ENCODE peak calls at places on chromosomes 6 and 20, in ten cellular contexts. O is NB4, H is adrenal gland, G is PC-9, K is right atrium auricular region, P is H9, S is epithelial cell of esophagus, D is body of pancreas, X is neural crest cell, Z is gastrocnemius medialis. Q is an unnamed sample.

GRCh38 chr6:104943781-104944180 is 13.1 kb upstream of the LIN28B start:
- DNase-seq in S (peak), D (no peak), K (no peak), P (no peak), Z (no peak), O (peak), H (no peak), G (no peak), X (peak), Q (no peak)

GRCh38 chr6:38391206-38391908 is 248.4 kb downstream of the BTBD9 start:
- DNase-seq in S (peak), H (no peak), P (no peak), Z (no peak), G (no peak), K (no peak), D (no peak), O (no peak), X (no peak), Q (no peak)

GRCh38 chr6:36099872-36100483 is 30.3 kb upstream of the MAPK13 start:
- DNase-seq in H (no peak), P (no peak), O (no peak), X (no peak), G (no peak), S (no peak), K (no peak), Z (no peak), D (no peak), Q (no peak)

GRCh38 chr6:3318226-3318625 is 59.5 kb downstream of the PSMG4 start:
- DNase-seq in D (no peak), K (no peak), Z (no peak), H (no peak), X (no peak), P (no peak), O (no peak), G (no peak), S (no peak), Q (no peak)

GRCh38 chr6:143677577-143677890 is 231 bp upstream of the PHACTR2 start:
- DNase-seq in S (no peak), X (no peak), O (no peak), G (no peak), D (no peak), H (no peak), K (no peak), Z (no peak), P (no peak), Q (no peak)

GRCh38 chr6:36756761-36757160 is 59.1 kb downstream of the RAB44 start:
- DNase-seq in Z (no peak), S (no peak), K (no peak), P (no peak), H (no peak), O (no peak), X (no peak), D (no peak), G (no peak), Q (no peak)

GRCh38 chr6:42563697-42564495 is at the start of gene UBR2:
- DNase-seq in G (peak), P (peak), Z (peak), X (peak), H (peak), K (peak), D (peak), S (peak), O (peak), Q (peak)

GRCh38 chr6:17470209-17470952 is 77.0 kb downstream of the CAP2 start:
- DNase-seq in H (no peak), K (no peak), P (no peak), O (no peak), D (no peak), G (no peak), S (no peak), Z (no peak), X (no peak), Q (no peak)

GRCh38 chr20:2871555-2872303 is 1.6 kb upstream of the PTPRA start:
- DNase-seq in D (no peak), K (no peak), P (no peak), X (no peak), H (no peak), O (peak), Z (no peak), S (no peak), G (no peak), Q (no peak)

GRCh38 chr6:68054776-68055175 is 580.3 kb upstream of the ADGRB3 start:
- DNase-seq in D (no peak), S (no peak), H (no peak), O (no peak), G (no peak), K (no peak), Z (no peak), P (no peak), X (no peak), Q (no peak)

GRCh38 chr20:61926253-61926613 is 139.4 kb downstream of the TAF4 start:
- DNase-seq in G (no peak), P (no peak), D (no peak), Z (no peak), O (no peak), K (no peak), S (no peak), H (no peak), X (no peak), Q (no peak)

GRCh38 chr6:19812512-19813119 is 24.6 kb upstream of the ID4 start:
- DNase-seq in X (no peak), S (peak), O (peak), K (no peak), P (no peak), D (peak), H (no peak), G (no peak), Z (no peak), Q (no peak)

GRCh38 chr6:31586596-31586995 is 519 bp downstream of the LST1 start:
- DNase-seq in O (peak), S (no peak), K (no peak), P (no peak), Z (no peak), H (no peak), G (no peak), D (no peak), X (no peak), Q (no peak)

GRCh38 chr6:154169193-154169847 is 130.3 kb downstream of the OPRM1 start:
- DNase-seq in O (peak), X (no peak), H (no peak), P (no peak), K (no peak), Z (no peak), G (no peak), D (no peak), S (no peak), Q (no peak)

GRCh38 chr20:63224272-63225081 is 8.5 kb upstream of the YTHDF1 start:
- DNase-seq in D (peak), X (no peak), K (no peak), Z (no peak), G (peak), O (peak), S (peak), H (peak), P (no peak), Q (peak)

GRCh38 chr6:25397406-25397805 is 118.2 kb downstream of the CARMIL1 start:
- DNase-seq in X (no peak), O (no peak), H (no peak), K (no peak), Z (no peak), S (no peak), G (no peak), D (no peak), P (no peak), Q (no peak)

GRCh38 chr6:167721291-167721690 is 105.4 kb upstream of the AFDN start:
- DNase-seq in Z (no peak), G (no peak), K (peak), S (no peak), O (no peak), X (no peak), D (no peak), H (no peak), P (no peak), Q (no peak)

GRCh38 chr6:158468666-158469065 is 91.2 kb upstream of the TMEM181 start:
- DNase-seq in P (no peak), O (peak), H (no peak), G (no peak), Z (no peak), D (no peak), S (peak), K (no peak), X (no peak), Q (no peak)

GRCh38 chr20:1474817-1475603 is 8.4 kb upstream of the NSFL1C start:
- DNase-seq in D (no peak), K (no peak), H (no peak), S (peak), P (no peak), Z (no peak), O (peak), X (no peak), G (peak), Q (peak)

GRCh38 chr20:31662372-31662854 is 24.7 kb downstream of the COX4I2 start:
- DNase-seq in G (no peak), X (no peak), K (no peak), S (no peak), Z (no peak), H (no peak), P (no peak), D (no peak), O (no peak), Q (no peak)

GRCh38 chr20:10581823-10582222 is 92.0 kb downstream of the JAG1 start:
- DNase-seq in S (peak), H (no peak), O (no peak), Z (no peak), K (no peak), G (no peak), D (no peak), P (no peak), X (no peak), Q (no peak)

GRCh38 chr6:170533792-170534191 is 19.3 kb downstream of the PSMB1 start:
- DNase-seq in G (no peak), D (no peak), H (no peak), P (no peak), X (no peak), K (no peak), O (no peak), Z (no peak), S (no peak), Q (no peak)

GRCh38 chr6:28589234-28589951 is 63.7 kb downstream of the GPX5 start:
- DNase-seq in H (peak), S (peak), G (peak), O (peak), Z (no peak), P (peak), D (peak), K (no peak), X (peak), Q (peak)

GRCh38 chr20:5095931-5096330 is 23.8 kb downstream of the PCNA start:
- DNase-seq in X (no peak), G (no peak), H (no peak), P (no peak), K (peak), Z (no peak), D (no peak), O (no peak), S (no peak), Q (no peak)

GRCh38 chr6:132952998-132953397 is 138.6 kb downstream of the RPS12 start:
- DNase-seq in S (no peak), H (no peak), D (no peak), O (no peak), X (no peak), Z (no peak), P (no peak), K (no peak), G (no peak), Q (no peak)

GRCh38 chr6:140833396-140833795 is 1299.3 kb upstream of the GJE1 start:
- DNase-seq in K (no peak), H (no peak), X (no peak), D (no peak), Z (no peak), P (no peak), S (no peak), O (no peak), G (no peak), Q (no peak)

GRCh38 chr20:59586613-59587012 is 17.7 kb upstream of the PHACTR3 start:
- DNase-seq in H (no peak), X (no peak), D (no peak), G (no peak), K (no peak), S (no peak), P (no peak), O (no peak), Z (no peak), Q (no peak)

GRCh38 chr6:129980821-129981220 is 37.6 kb upstream of the L3MBTL3 start:
- DNase-seq in S (no peak), G (no peak), X (no peak), P (no peak), O (no peak), D (no peak), Z (no peak), K (no peak), H (no peak), Q (no peak)

GRCh38 chr6:129978148-129978916 is 40.0 kb upstream of the L3MBTL3 start:
- DNase-seq in G (no peak), Z (no peak), K (no peak), S (no peak), H (no peak), X (no peak), P (no peak), O (no peak), D (no peak), Q (no peak)

DNA sequence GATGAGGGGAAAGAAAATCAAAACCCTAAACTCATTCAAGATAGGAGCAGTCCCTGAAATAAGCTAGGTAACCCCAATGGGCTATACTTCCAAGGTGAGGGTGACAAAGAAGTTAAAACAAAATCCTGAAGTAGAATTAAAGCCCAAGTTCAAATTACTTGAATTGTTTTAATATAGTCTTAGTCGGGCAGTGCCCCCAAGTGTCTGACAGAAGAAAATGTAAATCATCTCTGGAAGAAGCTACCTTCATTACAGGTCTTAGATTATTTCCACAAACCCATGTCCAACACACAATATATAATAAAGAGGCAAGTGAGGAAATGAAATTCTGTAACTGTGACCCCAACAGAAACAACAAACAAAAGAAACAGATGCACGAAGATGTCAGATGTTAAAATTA is 36.8 kb upstream of the L3MBTL3 start:
- DNase-seq in D (no peak), H (no peak), P (no peak), G (no peak), O (no peak), X (no peak), S (peak), K (no peak), Z (no peak), Q (no peak)
- TF ChIP-seq CTCF in D (no peak), H (no peak), P (peak), G (peak), O (peak), X (no peak), S (peak), K (no peak), Z (no peak), Q (peak)

DNA sequence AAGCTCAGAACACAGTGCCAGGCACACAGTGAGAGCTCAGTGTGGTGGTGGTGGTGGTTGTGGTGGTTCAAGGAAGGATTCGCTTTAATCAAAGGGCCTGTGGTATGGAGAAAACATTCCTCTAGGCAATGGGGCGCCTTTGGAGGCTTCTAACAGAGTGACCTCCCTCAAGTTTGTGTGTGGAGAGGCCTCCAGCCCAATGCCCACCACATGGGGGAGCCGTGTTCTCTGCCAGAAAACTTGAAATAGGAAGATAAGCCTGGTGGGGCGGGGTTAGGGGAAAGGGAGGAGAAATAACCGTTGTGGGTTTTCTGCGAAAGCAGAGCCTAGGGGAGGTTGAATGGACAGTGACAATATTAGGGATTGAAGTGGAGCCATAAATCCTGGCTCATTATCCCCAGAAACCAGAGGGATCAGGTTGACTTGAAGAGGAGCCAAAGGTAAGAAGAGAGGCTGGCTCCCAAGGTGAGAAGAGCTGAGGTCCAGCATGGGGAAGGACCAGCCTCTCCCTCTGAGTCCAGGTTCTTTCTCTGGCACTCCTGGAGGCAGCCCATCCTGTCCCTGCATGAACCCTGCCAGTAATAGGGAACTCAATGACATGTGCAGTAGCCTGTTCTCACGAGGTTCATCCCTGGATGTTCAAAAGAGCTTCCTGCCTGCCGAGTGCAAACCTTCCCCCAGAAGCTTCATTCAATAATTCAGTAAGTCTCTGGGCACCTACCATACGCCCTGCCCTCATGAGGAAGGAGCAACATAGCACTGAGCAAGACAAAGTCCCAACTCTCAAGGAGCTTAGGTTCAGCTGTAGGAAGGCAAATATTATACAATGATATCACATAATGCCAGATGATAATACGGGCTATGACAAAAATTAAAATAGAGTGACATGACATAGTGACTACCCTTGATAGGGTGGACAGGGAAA is 51.4 kb downstream of the TGM2 start:
- DNase-seq in K (peak), G (peak), Z (peak), P (peak), D (no peak), X (no peak), O (peak), H (no peak), S (peak), Q (peak)
- TF ChIP-seq CTCF in K (no peak), G (peak), Z (no peak), P (peak), D (no peak), X (peak), O (peak), H (no peak), S (no peak), Q (peak)

GRCh38 chr20:20820104-20820503 is 107.7 kb upstream of the RALGAPA2 start:
- DNase-seq in H (no peak), P (peak), Z (no peak), O (peak), D (peak), K (no peak), G (no peak), X (peak), S (no peak), Q (no peak)
- TF ChIP-seq CTCF in H (peak), P (peak), Z (no peak), O (peak), D (peak), K (no peak), G (peak), X (peak), S (peak), Q (no peak)

GRCh38 chr6:122399348-122400120 is at the start of gene HSF2:
- DNase-seq in H (peak), X (peak), D (peak), Z (peak), S (peak), O (peak), P (peak), K (peak), G (peak), Q (peak)
- TF ChIP-seq CTCF in H (no peak), X (no peak), D (peak), Z (no peak), S (peak), O (no peak), P (peak), K (no peak), G (peak), Q (no peak)

GRCh38 chr20:33076662-33077398 is 2.6 kb upstream of the BPIFB4 start:
- DNase-seq in S (no peak), X (no peak), K (no peak), Z (no peak), G (no peak), D (no peak), H (no peak), P (no peak), O (peak), Q (peak)
- TF ChIP-seq CTCF in S (peak), X (peak), K (no peak), Z (no peak), G (peak), D (no peak), H (no peak), P (peak), O (peak), Q (peak)

DNA sequence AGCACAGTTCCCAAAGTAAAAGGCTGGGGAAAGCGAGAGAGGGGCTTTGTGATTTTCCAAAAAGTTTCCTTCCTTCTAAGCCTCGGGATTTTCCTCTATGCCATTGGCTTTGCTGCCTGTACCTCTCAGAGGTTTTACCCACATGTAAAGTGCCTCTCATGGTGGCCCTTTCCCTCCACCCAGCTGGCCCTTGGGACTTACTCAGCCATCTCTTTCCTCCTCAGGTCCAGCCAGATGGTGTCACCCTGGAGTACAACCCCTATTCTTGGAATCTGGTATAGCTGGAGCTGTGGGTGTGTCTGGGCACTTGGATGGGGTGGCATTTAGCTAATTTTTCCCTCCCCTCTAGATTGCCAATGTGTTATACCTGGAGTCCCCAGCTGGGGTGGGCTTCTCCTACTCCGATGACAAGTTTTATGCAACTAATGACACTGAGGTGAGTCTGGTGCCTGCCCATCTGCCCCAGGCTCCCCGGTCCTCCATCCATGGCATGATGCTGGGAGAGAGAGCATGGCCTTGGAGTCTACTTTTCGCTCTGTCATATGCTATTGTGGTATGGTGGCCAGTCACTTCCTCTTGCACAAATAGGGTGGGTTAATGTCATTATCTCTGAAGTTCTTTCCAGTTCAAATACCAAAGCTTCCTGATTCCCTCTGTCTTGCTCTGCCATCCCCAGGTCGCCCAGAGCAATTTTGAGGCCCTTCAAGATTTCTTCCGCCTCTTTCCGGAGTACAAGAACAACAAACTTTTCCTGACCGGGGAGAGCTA is 1.1 kb downstream of the CTSA start:
- DNase-seq in X (no peak), K (no peak), P (no peak), S (peak), O (peak), Z (no peak), G (peak), H (peak), D (peak), Q (peak)
- TF ChIP-seq CTCF in X (peak), K (no peak), P (no peak), S (peak), O (peak), Z (no peak), G (peak), H (no peak), D (no peak), Q (no peak)

GRCh38 chr6:622462-622861 is 34.4 kb downstream of the HUS1B start:
- DNase-seq in Z (no peak), G (no peak), D (no peak), O (no peak), K (no peak), H (no peak), P (no peak), X (no peak), S (no peak), Q (no peak)

GRCh38 chr6:626236-626635 is 30.7 kb downstream of the HUS1B start:
- DNase-seq in H (no peak), K (no peak), O (no peak), P (no peak), S (no peak), G (no peak), X (no peak), D (no peak), Z (peak), Q (no peak)

GRCh38 chr6:628772-629171 is 28.1 kb downstream of the HUS1B start:
- DNase-seq in S (no peak), Z (no peak), D (peak), H (no peak), K (no peak), G (no peak), P (no peak), O (no peak), X (no peak), Q (no peak)

GRCh38 chr6:621916-622315 is 35.0 kb downstream of the HUS1B start:
- DNase-seq in G (no peak), S (no peak), K (no peak), P (no peak), Z (no peak), X (no peak), H (no peak), O (no peak), D (no peak), Q (no peak)

DNA sequence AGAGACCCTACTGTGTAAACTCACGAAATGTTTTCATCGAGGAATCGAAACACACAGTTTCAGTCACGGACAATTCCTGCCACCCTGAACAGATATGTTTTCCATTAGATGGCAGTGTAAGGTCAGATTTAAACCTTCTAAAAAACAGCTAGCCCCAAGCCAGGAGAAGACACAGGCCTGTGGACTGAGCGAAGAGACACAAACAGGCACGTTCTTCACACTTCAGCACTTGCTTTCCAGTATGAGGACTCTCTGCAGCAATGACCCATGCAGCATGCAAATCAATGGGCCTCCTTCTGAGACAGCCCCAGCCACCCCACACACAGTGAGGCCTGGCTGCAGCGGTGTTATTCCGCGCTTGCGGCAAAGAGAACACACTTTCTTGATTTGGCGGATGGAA is 31.9 kb downstream of the HUS1B start:
- DNase-seq in P (no peak), X (no peak), H (no peak), K (no peak), G (no peak), O (peak), D (no peak), Z (no peak), S (no peak), Q (no peak)
- TF ChIP-seq CTCF in P (peak), X (no peak), H (no peak), K (no peak), G (no peak), O (no peak), D (no peak), Z (no peak), S (no peak), Q (no peak)

Q was measured in Calu3.